ENCODE peak calls at places on chromosomes 3 and 15, in eight cellular contexts. E is H9, J is CD14-positive monocyte, V is tibial artery, S is Panc1, Z is psoas muscle, C is fibroblast of mammary gland, U is bronchial epithelial cell. R is an unnamed sample.

GRCh38 chr15:68419301-68420175 is 12.4 kb downstream of the ITGA11 start:
- DNase-seq in S (no peak), E (peak; percentile 8), V (no peak), U (no peak), C (no peak), Z (no peak), J (no peak), R (no peak)

GRCh38 chr3:4083225-4084015 is 219.7 kb upstream of the SETMAR start:
- DNase-seq in U (no peak), J (no peak), S (no peak), E (no peak), C (no peak), V (no peak), Z (no peak), R (no peak)

GRCh38 chr15:66369773-66370651 is 13.5 kb upstream of the TIPIN start:
- DNase-seq in Z (no peak), U (peak; percentile 60), E (no peak), S (peak; percentile 53), V (no peak), J (no peak), C (no peak), R (no peak)

GRCh38 chr3:61417352-61417751 is 144.0 kb upstream of the PTPRG start:
- DNase-seq in C (peak; percentile 81), U (no peak), J (no peak), V (no peak), E (no peak), S (no peak), Z (no peak), R (peak; percentile 37)

GRCh38 chr15:25176991-25177954 is 222.5 kb downstream of the SNRPN start:
- DNase-seq in Z (peak; percentile 6), V (peak; percentile 16), E (no peak), S (no peak), U (no peak), J (peak; percentile 30), C (no peak), R (peak; percentile 7)

GRCh38 chr3:181316481-181316880 is 326.9 kb upstream of the DNAJC19 start:
- DNase-seq in C (peak; percentile 30), V (no peak), E (no peak), S (no peak), U (peak; percentile 52), Z (no peak), J (no peak), R (no peak)

GRCh38 chr15:45664451-45664850 is 29.6 kb downstream of the SQOR start:
- DNase-seq in J (no peak), C (peak; percentile 42), S (no peak), V (no peak), U (no peak), Z (no peak), E (no peak), R (no peak)

GRCh38 chr15:71455107-71455506 is 339.8 kb downstream of the THSD4 start:
- DNase-seq in S (no peak), V (no peak), C (no peak), E (no peak), Z (no peak), J (no peak), U (peak; percentile 64), R (no peak)

GRCh38 chr3:160641675-160642330 is 35.2 kb upstream of the ARL14 start:
- DNase-seq in S (no peak), U (peak; percentile 77), Z (no peak), V (no peak), E (no peak), C (peak; percentile 80), J (no peak), R (no peak)

DNA sequence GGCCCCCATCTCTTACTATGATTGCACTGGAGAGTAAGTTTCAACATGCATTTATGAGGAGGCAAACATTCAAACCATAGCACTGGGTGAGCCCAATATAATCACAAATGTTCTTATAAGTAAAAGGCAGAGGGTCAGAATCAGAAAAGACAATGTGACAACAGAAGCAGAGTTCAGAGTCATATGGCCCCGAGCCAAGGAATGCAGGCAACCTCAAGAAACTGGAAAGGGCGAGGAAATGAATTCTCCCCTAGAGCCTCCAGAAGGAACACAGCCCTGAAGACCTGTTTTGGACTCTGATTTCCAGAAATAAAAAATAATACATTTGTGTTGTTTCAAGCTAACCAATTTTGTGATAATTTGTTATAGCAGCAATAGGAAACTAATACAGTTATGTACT is 81.3 kb upstream of the ABI3BP start:
- DNase-seq in C (peak; percentile 18), S (no peak), U (no peak), Z (no peak), J (no peak), V (no peak), E (no peak), R (no peak)
- TF ChIP-seq CTCF in C (no peak), S (no peak), U (no peak), Z (no peak), J (no peak), V (no peak), E (no peak), R (no peak)

DNA sequence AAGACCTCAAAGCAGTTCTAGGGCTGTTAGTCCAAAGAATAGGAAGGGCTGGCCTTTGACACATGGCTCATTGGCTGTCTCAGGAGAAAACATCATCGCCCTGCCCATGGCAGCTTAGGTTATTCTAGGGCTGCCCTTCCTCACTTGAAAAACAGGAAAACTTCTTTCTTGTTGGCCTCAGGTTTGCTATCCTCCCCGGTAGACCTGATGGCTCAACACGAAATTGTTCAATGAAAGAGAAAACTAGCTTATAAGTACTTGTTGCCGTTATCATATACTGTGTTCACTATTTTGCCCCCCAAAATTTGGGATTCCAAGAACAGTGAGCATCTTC is 602 bp upstream of the SLTM start:
- DNase-seq in C (no peak), Z (no peak), U (no peak), E (no peak), S (no peak), J (no peak), V (no peak), R (no peak)
- TF ChIP-seq CTCF in C (no peak), Z (no peak), U (no peak), E (no peak), S (no peak), J (no peak), V (no peak), R (no peak)

GRCh38 chr15:79037848-79038247 is 52.7 kb downstream of the RASGRF1 start:
- DNase-seq in C (no peak), J (no peak), V (no peak), Z (no peak), U (peak; percentile 41), S (no peak), E (no peak), R (no peak)

GRCh38 chr15:79046691-79047404 is 43.7 kb downstream of the RASGRF1 start:
- DNase-seq in U (no peak), J (no peak), E (no peak), C (no peak), Z (no peak), V (no peak), S (no peak), R (no peak)

GRCh38 chr15:79041598-79042175 is 48.9 kb downstream of the RASGRF1 start:
- DNase-seq in E (no peak), S (no peak), J (no peak), C (no peak), U (no peak), V (no peak), Z (no peak), R (no peak)

GRCh38 chr15:79045041-79045440 is 45.5 kb downstream of the RASGRF1 start:
- DNase-seq in V (no peak), Z (no peak), J (no peak), E (no peak), C (no peak), S (no peak), U (no peak), R (no peak)

DNA sequence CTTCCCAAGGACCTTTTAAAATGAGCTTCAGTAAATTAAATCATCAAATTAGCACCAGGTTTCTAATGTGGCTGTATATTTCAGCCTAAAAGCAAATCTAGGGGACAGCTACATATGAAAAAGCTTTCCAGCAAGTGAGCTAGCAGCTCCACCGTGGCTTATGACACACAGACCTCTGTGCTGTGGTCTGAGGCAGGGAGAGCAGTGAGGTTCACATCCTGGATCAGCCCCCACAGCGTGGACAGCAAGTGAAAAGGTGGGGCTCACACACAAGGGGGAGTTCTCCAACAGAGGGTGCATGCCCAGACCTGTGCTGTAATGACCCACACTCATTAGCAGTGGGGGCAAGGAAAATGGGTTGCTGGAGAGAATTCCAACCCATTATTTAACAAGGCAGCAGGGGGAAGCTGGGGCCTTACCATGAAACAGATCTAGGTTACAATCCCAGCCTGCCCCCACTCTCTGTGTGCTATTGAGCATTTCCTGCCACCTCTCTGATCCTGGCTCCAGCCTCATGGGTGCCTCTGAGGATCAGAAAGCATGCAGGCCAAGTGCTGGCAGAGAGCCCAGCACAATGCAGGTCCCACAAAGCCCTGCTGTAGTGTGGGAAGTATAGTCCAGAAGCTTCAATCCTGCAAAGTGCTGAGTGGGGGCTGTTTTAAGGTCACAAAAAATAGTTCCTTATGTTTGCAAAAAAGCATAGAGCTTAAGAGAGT is 48.2 kb downstream of the RASGRF1 start:
- DNase-seq in U (no peak), C (no peak), E (no peak), Z (no peak), J (no peak), V (no peak), S (no peak), R (no peak)
- TF ChIP-seq CTCF in U (no peak), C (no peak), E (no peak), Z (no peak), J (no peak), V (no peak), S (no peak), R (no peak)

GRCh38 chr15:59159210-59159609 is 47.4 kb upstream of the LDHAL6B start:
- DNase-seq in V (no peak), J (no peak), Z (no peak), S (no peak), C (no peak), U (no peak), E (no peak), R (no peak)

GRCh38 chr15:59157398-59157797 is 49.2 kb upstream of the LDHAL6B start:
- DNase-seq in C (no peak), U (no peak), J (no peak), V (no peak), S (no peak), Z (no peak), E (no peak), R (no peak)

GRCh38 chr15:59158701-59159034 is 48.0 kb upstream of the LDHAL6B start:
- DNase-seq in E (no peak), C (no peak), U (no peak), V (no peak), Z (no peak), S (no peak), J (no peak), R (no peak)

GRCh38 chr15:59157840-59158700 is 48.6 kb upstream of the LDHAL6B start:
- DNase-seq in C (no peak), Z (no peak), V (no peak), U (no peak), E (no peak), J (no peak), S (no peak), R (no peak)

DNA sequence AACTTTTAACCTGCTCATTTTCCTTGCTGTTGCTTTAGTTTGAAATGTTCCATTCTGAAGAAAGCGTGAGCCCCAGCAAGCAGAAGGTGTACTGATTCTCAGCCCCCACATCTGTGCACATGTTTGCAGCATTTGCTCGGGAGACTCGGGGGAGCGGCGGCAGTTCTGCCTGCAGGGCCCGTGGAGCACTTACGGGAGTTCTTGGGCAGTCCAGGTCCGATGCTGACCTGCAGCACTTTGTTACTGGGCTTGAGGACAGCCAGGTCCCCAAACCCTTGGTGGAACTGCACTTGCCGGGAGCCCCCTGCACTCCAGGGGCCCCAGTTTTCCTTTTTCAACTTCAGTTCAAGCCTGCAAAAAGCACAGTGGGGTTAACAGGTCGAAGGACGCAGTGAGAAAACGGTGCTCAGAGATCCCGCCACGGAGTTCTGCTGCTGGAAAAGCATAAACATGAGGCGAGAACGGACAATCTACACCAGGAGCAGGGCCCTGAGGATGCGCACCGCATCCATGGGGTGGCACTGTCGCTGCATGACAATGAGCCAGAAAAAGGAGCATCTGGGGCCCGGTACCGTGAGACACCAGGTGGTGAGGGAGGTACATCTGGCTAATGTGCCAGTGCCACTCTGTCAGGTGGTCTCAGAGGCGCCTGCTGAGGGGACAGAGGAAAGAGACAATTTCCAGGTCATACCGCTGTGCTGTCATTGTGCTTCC is 45.6 kb upstream of the LDHAL6B start:
- DNase-seq in V (no peak), U (no peak), C (no peak), E (peak; percentile 83), S (peak; percentile 2), Z (no peak), J (no peak), R (no peak)
- TF ChIP-seq CTCF in V (no peak), U (peak; percentile 56), C (peak; percentile 47), E (peak; percentile 69), S (peak; percentile 73), Z (peak; percentile 24), J (peak; percentile 59), R (no peak)

R was measured in lower leg skin.